ENCODE peak calls at places on chromosomes 12 and 14, in nine cellular contexts. K is NCI-H748 treated with DMSO at 0.1 percent for 48 hours, X is MM.1S, W is SW 1271, O is GM04504, D is WERI-Rb-1, N is amygdala, J is Ammon's horn, Z is fibroblast of gingiva. Q is an unnamed sample.

GRCh38 chr12:111298583-111299436 is 70.1 kb downstream of the PHETA1 start:
- DNase-seq in K (peak; percentile 42), X (peak; percentile 15), W (peak; percentile 57), O (peak; percentile 12), D (peak; percentile 67), N (no peak), J (peak; percentile 52), Z (peak; percentile 10), Q (no peak)

GRCh38 chr14:28785096-28785952 is 18.7 kb downstream of the FOXG1 start:
- DNase-seq in K (no peak), X (no peak), W (no peak), O (no peak), D (peak; percentile 89), N (peak; percentile 32), J (no peak), Z (no peak), Q (no peak)

GRCh38 chr12:50686976-50687375 is 76.9 kb upstream of the ATF1 start:
- DNase-seq in K (no peak), X (no peak), W (no peak), O (no peak), D (peak; percentile 21), N (no peak), J (no peak), Z (no peak), Q (no peak)

GRCh38 chr12:130972589-130972950 is 18.9 kb downstream of the ADGRD1 start:
- DNase-seq in K (no peak), X (no peak), W (no peak), O (no peak), D (no peak), N (no peak), J (no peak), Z (no peak), Q (no peak)

GRCh38 chr14:94542111-94542810 is 19.0 kb upstream of the SERPINA4 start:
- DNase-seq in K (no peak), X (no peak), W (peak; percentile 67), O (peak; percentile 2), D (no peak), N (no peak), J (no peak), Z (peak; percentile 35), Q (no peak)

GRCh38 chr12:94589591-94590001 is 60.8 kb downstream of the TMCC3 start:
- DNase-seq in K (no peak), X (no peak), W (no peak), O (no peak), D (no peak), N (no peak), J (no peak), Z (no peak), Q (no peak)

GRCh38 chr14:69052181-69052601 is 73.1 kb upstream of the ACTN1 start:
- DNase-seq in K (no peak), X (no peak), W (no peak), O (no peak), D (no peak), N (no peak), J (no peak), Z (no peak), Q (no peak)

GRCh38 chr12:28568083-28568482 is 377.8 kb downstream of the CCDC91 start:
- DNase-seq in K (no peak), X (no peak), W (no peak), O (peak; percentile 84), D (peak; percentile 19), N (no peak), J (no peak), Z (peak; percentile 96), Q (peak; percentile 91)

GRCh38 chr14:69050235-69051184 is 71.4 kb upstream of the ACTN1 start:
- DNase-seq in K (no peak), X (no peak), W (no peak), O (no peak), D (no peak), N (no peak), J (no peak), Z (peak; percentile 34), Q (no peak)

GRCh38 chr12:64186789-64187188 is 35.3 kb downstream of the KICS2 start:
- DNase-seq in K (no peak), X (no peak), W (peak; percentile 16), O (no peak), D (no peak), N (no peak), J (no peak), Z (no peak), Q (no peak)

GRCh38 chr12:49200882-49201594 is 12.2 kb upstream of the TUBA1A start:
- DNase-seq in K (peak; percentile 96), X (no peak), W (peak; percentile 91), O (no peak), D (no peak), N (no peak), J (peak; percentile 58), Z (peak; percentile 76), Q (peak; percentile 78)

Q was measured in stromal cell of bone marrow.